ENCODE peak calls at places on chromosomes 3 and 15, in eight cellular contexts. N is colonic mucosa, H is sigmoid colon, M is endodermal cell, P is body of pancreas, D is PC-9, W is adrenal gland, C is heart left ventricle. J is an unnamed sample.

GRCh38 chr3:112822116-112823055 is 24.3 kb downstream of the CD200R1L start:
- DNase-seq in D (no peak), H (no peak), M (no peak), W (no peak), N (no peak), C (no peak), P (no peak), J (no peak)

GRCh38 chr3:131903988-131904415 is 130.8 kb downstream of the CPNE4 start:
- DNase-seq in W (no peak), N (no peak), P (no peak), C (no peak), M (no peak), D (peak; percentile 14), H (no peak), J (peak; percentile 2)

GRCh38 chr3:37765591-37766219 is 96.0 kb upstream of the CTDSPL start:
- DNase-seq in C (peak; percentile 60), W (peak; percentile 66), N (no peak), M (peak; percentile 82), D (no peak), P (peak; percentile 57), H (peak; percentile 75), J (no peak)

GRCh38 chr15:39285663-39286062 is 295.2 kb upstream of the THBS1 start:
- DNase-seq in D (no peak), W (no peak), C (no peak), M (no peak), N (no peak), H (no peak), P (no peak), J (no peak)

GRCh38 chr3:100796556-100796955 is 87.3 kb downstream of the TFG start:
- DNase-seq in W (no peak), P (no peak), M (no peak), H (no peak), C (no peak), N (no peak), D (no peak), J (no peak)

GRCh38 chr3:42871592-42872196 is 4.0 kb downstream of the CYP8B1 start:
- DNase-seq in H (no peak), P (peak; percentile 30), D (no peak), C (peak; percentile 38), N (no peak), W (no peak), M (peak; percentile 21), J (no peak)

GRCh38 chr15:88376574-88377174 is 90.5 kb downstream of the MRPL46 start:
- DNase-seq in P (no peak), N (no peak), M (no peak), W (no peak), H (no peak), C (no peak), D (no peak), J (no peak)

GRCh38 chr15:75167588-75168076 is 34.0 kb upstream of the C15orf39 start:
- DNase-seq in W (peak; percentile 54), M (no peak), H (no peak), D (no peak), C (no peak), N (no peak), P (no peak), J (no peak)

GRCh38 chr3:179526989-179527391 is 35.7 kb upstream of the ACTL6A start:
- DNase-seq in C (peak; percentile 64), P (peak; percentile 25), M (peak; percentile 79), W (peak; percentile 57), D (no peak), N (peak; percentile 48), H (peak; percentile 84), J (no peak)

DNA sequence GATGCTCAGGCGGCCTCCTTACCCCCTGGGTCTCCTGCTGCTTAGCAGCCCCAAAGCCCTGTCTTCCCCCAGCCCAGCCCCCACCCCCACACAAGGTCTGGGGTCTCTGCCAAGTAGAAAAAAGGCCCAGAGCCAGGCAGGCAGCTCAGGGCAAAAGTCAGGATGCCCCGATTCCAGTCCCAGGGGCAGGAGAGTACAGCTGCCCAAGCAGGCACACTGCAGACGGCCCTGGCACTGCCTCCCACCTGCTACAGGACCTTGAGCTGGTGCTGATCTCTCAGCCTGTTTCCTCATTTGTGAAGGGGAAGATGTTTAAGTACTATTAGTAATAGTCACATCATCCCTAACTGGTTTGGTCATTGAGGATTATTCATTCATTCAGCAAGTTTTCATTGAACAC is 12.6 kb downstream of the TMEM43 start:
- DNase-seq in C (no peak), N (no peak), H (no peak), D (no peak), M (no peak), P (no peak), W (peak; percentile 46), J (no peak)
- H3K27ac ChIP-seq in C (peak overlapping the region; percentile 72), N (no peak overlapping the region), H (peak overlapping the region; percentile 63), D (no peak overlapping the region), M (no peak overlapping the region), P (no peak overlapping the region), W (no peak overlapping the region), J (no peak overlapping the region)

GRCh38 chr3:12300137-12300536 is 11.3 kb downstream of the PPARG start:
- DNase-seq in N (no peak), M (no peak), D (no peak), C (no peak), W (no peak), H (no peak), P (no peak), J (no peak)

GRCh38 chr3:12301031-12301430 is 12.2 kb downstream of the PPARG start:
- DNase-seq in M (no peak), C (no peak), P (no peak), D (no peak), H (no peak), W (no peak), N (no peak), J (no peak)

GRCh38 chr3:12301513-12301912 is 12.6 kb downstream of the PPARG start:
- DNase-seq in W (no peak), H (no peak), P (no peak), N (peak; percentile 57), C (no peak), D (no peak), M (no peak), J (no peak)

GRCh38 chr3:12296511-12296910 is 7.6 kb downstream of the PPARG start:
- DNase-seq in C (no peak), W (no peak), N (no peak), P (no peak), M (no peak), H (no peak), D (no peak), J (no peak)

DNA sequence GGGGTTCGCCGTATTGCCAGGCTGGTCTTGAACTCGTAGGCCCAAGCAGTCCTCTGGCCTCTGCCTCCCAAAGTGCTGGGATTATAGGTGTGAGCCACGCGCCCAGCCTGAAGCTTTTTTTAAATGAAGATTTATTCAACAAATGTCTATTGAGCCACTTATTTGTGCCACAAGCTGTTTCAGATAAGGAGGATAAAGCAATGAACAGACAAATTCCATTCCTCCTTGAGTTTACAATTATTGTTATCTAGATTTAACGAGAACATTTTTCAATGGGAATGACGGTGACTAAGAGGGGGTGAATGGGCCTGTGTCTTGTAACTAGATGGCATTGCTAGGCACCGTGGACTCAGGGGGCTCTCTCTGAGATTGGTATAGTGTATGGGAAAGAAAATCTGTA is 10.2 kb downstream of the PPARG start:
- DNase-seq in D (no peak), H (no peak), M (no peak), P (no peak), C (no peak), N (no peak), W (no peak), J (no peak)
- H3K27ac ChIP-seq in D (no peak overlapping the region), H (no peak overlapping the region), M (no peak overlapping the region), P (no peak overlapping the region), C (no peak overlapping the region), N (no peak overlapping the region), W (no peak overlapping the region), J (no peak overlapping the region)

GRCh38 chr3:46559030-46559704 is 6.9 kb downstream of the LRRC2 start:
- DNase-seq in N (peak; percentile 12), W (no peak), D (no peak), P (no peak), H (no peak), M (no peak), C (no peak), J (no peak)
- H3K27ac ChIP-seq in N (no peak overlapping the region), W (no peak overlapping the region), D (no peak overlapping the region), P (no peak overlapping the region), H (no peak overlapping the region), M (no peak overlapping the region), C (peak overlapping the region; percentile 99), J (no peak overlapping the region)

GRCh38 chr3:171176244-171176925 is 149.9 kb upstream of the SLC2A2 start:
- DNase-seq in P (no peak), D (no peak), H (no peak), W (no peak), M (no peak), C (no peak), N (no peak), J (no peak)

GRCh38 chr3:171175840-171176239 is 149.3 kb upstream of the SLC2A2 start:
- DNase-seq in W (no peak), C (no peak), N (no peak), D (no peak), H (no peak), P (no peak), M (no peak), J (no peak)

GRCh38 chr3:171177056-171177455 is 150.5 kb upstream of the SLC2A2 start:
- DNase-seq in C (no peak), P (no peak), D (no peak), H (no peak), N (no peak), M (no peak), W (no peak), J (no peak)

GRCh38 chr3:171178714-171179113 is 152.2 kb upstream of the SLC2A2 start:
- DNase-seq in P (no peak), C (no peak), W (no peak), H (no peak), N (no peak), D (no peak), M (no peak), J (no peak)

DNA sequence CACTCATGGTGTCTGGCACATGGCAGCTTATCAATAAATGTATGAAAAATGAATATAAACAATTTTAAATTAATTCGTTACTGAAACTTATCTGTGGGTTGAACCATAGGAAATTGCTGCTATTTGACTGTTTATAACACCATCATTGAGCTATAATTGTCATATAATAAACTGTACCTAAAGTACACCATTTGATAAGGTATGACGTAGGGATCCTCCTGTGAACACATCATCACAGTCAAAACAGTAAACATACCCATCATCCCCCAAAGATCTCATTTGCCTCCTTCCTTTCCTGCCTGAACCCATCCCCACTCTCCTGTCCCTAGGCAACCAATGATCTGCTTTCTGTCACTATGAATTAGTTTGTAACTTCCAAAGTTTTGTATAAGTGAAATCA is 151.0 kb upstream of the SLC2A2 start:
- DNase-seq in M (no peak), W (no peak), P (no peak), N (no peak), C (no peak), D (no peak), H (no peak), J (no peak)
- H3K27ac ChIP-seq in M (no peak overlapping the region), W (no peak overlapping the region), P (no peak overlapping the region), N (no peak overlapping the region), C (no peak overlapping the region), D (no peak overlapping the region), H (no peak overlapping the region), J (no peak overlapping the region)